ENCODE peak calls at places on chromosomes 2 and 18, in nine cellular contexts. A is psoas muscle; O is GM23338; X is thoracic aorta; D is Peyer's patch; U is brain microvascular endothelial cell; L is CD8-positive, alpha-beta memory T cell; W is prostate gland; S is heart left ventricle. T is an unnamed sample.

GRCh38 chr2:29847901-29848300 is 73.5 kb downstream of the ALK start:
- DNase-seq in U (no peak), W (no peak), X (no peak), A (no peak), D (no peak), O (no peak), L (no peak), S (no peak), T (no peak)

GRCh38 chr2:110852541-110853263 is 120.3 kb downstream of the ACOXL start:
- DNase-seq in A (no peak), X (no peak), L (peak), W (no peak), U (no peak), O (no peak), D (no peak), S (no peak), T (no peak)

GRCh38 chr2:64485961-64486360 is 32.0 kb downstream of the LGALSL start:
- DNase-seq in L (no peak), D (no peak), A (peak), U (no peak), S (no peak), O (no peak), W (peak), X (no peak), T (no peak)

GRCh38 chr2:101132202-101132601 is 19.0 kb downstream of the TBC1D8 start:
- DNase-seq in U (no peak), S (no peak), L (no peak), D (no peak), O (no peak), W (no peak), X (no peak), A (no peak), T (no peak)

GRCh38 chr2:99845291-99845690 is 297.1 kb downstream of the AFF3 start:
- DNase-seq in A (no peak), D (no peak), S (no peak), O (no peak), L (no peak), W (no peak), X (no peak), U (peak), T (no peak)

GRCh38 chr2:105795575-105795934 is 50.8 kb downstream of the NCK2 start:
- DNase-seq in W (no peak), U (no peak), A (no peak), L (no peak), O (no peak), X (no peak), S (no peak), D (no peak), T (no peak)

GRCh38 chr18:78871631-78872030 is 108.0 kb upstream of the SALL3 start:
- DNase-seq in S (no peak), D (no peak), A (no peak), O (no peak), L (no peak), U (no peak), W (no peak), X (no peak), T (no peak)

GRCh38 chr2:75476778-75477177 is 84.0 kb downstream of the EVA1A start:
- DNase-seq in X (no peak), S (no peak), D (no peak), U (peak), W (no peak), O (no peak), L (no peak), A (no peak), T (no peak)

GRCh38 chr2:144230057-144230451 is 289.9 kb downstream of the ZEB2 start:
- DNase-seq in W (no peak), S (no peak), O (no peak), U (no peak), L (no peak), A (no peak), D (no peak), X (no peak), T (no peak)

GRCh38 chr18:28468903-28469302 is 292.0 kb upstream of the CDH2 start:
- DNase-seq in L (no peak), O (no peak), D (no peak), X (no peak), A (no peak), W (no peak), U (no peak), S (no peak), T (no peak)

GRCh38 chr2:238851026-238851425 is 3.1 kb downstream of the TWIST2 start:
- DNase-seq in W (no peak), O (no peak), X (no peak), D (no peak), S (no peak), L (no peak), U (no peak), A (no peak), T (no peak)
- H3K4me3 ChIP-seq in W (no peak), O (no peak), X (no peak), D (no peak), S (no peak), L (no peak), U (no peak), A (no peak), T (peak)

GRCh38 chr18:62900132-62900883 is 185.0 kb downstream of the PHLPP1 start:
- DNase-seq in O (no peak), W (no peak), S (no peak), U (no peak), L (no peak), X (no peak), D (no peak), A (no peak), T (no peak)

GRCh38 chr18:62894681-62895390 is 179.5 kb downstream of the PHLPP1 start:
- DNase-seq in L (no peak), S (no peak), U (no peak), O (no peak), X (no peak), D (no peak), W (no peak), A (no peak), T (no peak)

GRCh38 chr18:62899534-62899933 is 184.2 kb downstream of the PHLPP1 start:
- DNase-seq in L (no peak), S (no peak), U (no peak), A (no peak), X (no peak), W (no peak), O (no peak), D (no peak), T (no peak)

GRCh38 chr18:62898359-62898758 is 183.0 kb downstream of the PHLPP1 start:
- DNase-seq in W (no peak), O (no peak), D (no peak), X (no peak), A (no peak), L (no peak), U (no peak), S (no peak), T (no peak)

DNA sequence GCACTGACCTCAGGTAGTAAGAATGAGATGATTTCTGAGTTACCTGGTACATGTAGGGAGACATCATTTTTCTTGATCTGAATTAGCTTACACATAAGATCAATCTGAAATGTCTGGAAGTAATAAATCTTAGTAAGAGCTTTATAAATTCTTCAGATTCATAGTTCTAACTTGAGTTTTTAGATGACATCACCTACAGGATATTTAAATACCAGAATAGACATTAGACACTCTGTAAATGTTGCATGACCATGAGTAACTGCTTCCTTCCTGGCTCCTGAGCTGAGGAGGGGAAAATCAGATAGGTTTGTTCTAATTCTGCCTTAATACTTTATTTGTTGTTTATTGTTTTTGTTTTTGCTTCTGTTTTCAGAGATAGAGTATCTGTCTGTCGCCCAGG is 181.8 kb downstream of the PHLPP1 start:
- DNase-seq in A (no peak), L (no peak), W (no peak), X (no peak), D (no peak), S (no peak), U (peak), O (no peak), T (no peak)
- H3K27ac ChIP-seq in A (no peak), L (no peak), W (no peak), X (no peak), D (no peak), S (no peak), U (peak), O (no peak), T (no peak)

GRCh38 chr2:219689676-219690628 is 62.5 kb downstream of the SLC4A3 start:
- DNase-seq in L (no peak), W (peak), X (no peak), S (peak), D (peak), U (peak), O (peak), A (no peak), T (peak)
- H3K4me3 ChIP-seq in L (no peak), W (no peak), X (no peak), S (no peak), D (no peak), U (no peak), O (no peak), A (no peak), T (no peak)

DNA sequence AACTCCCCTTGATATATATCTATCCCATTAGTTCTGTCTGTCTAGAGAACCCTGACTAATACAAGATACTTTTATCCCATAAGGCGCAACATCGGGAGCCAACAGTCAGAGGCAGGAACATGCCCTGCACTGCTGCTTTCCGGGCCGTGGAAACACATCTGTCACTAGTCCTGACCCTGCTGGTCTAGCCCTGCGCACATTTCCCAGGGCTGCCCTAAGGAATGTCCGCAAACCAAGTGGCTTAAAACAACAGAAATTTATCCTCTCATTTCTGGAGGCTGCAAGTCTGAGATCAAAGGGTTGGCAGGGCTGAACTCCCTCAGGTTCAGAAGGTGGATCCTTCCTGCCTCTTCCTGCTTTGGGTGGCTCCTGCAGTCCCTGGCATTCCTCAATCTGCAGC is 114.2 kb upstream of the TPO start:
- DNase-seq in O (no peak), D (no peak), U (no peak), S (no peak), W (no peak), A (no peak), L (no peak), X (no peak), T (no peak)
- H3K27ac ChIP-seq in O (no peak), D (no peak), U (no peak), S (no peak), W (no peak), A (no peak), L (no peak), X (no peak), T (no peak)

GRCh38 chr18:3454365-3455089 is 4.6 kb downstream of the TGIF1 start:
- DNase-seq in O (peak), S (peak), W (peak), U (peak), X (no peak), L (no peak), D (peak), A (no peak), T (no peak)
- H3K4me3 ChIP-seq in O (peak), S (peak), W (peak), U (peak), X (peak), L (peak), D (peak), A (peak), T (peak)

GRCh38 chr2:236813806-236814205 is 244.2 kb downstream of the ACKR3 start:
- DNase-seq in W (no peak), D (no peak), U (no peak), S (no peak), O (no peak), L (no peak), A (no peak), X (no peak), T (no peak)

GRCh38 chr2:236818281-236819045 is 248.8 kb downstream of the ACKR3 start:
- DNase-seq in O (no peak), X (no peak), D (no peak), L (no peak), S (no peak), A (no peak), U (peak), W (no peak), T (no peak)

GRCh38 chr2:236814558-236814957 is 244.9 kb downstream of the ACKR3 start:
- DNase-seq in S (no peak), U (no peak), W (peak), X (no peak), D (no peak), O (no peak), A (no peak), L (no peak), T (no peak)

GRCh38 chr2:236815746-236816145 is 246.1 kb downstream of the ACKR3 start:
- DNase-seq in W (no peak), S (no peak), X (no peak), O (no peak), U (no peak), D (no peak), A (no peak), L (no peak), T (no peak)

DNA sequence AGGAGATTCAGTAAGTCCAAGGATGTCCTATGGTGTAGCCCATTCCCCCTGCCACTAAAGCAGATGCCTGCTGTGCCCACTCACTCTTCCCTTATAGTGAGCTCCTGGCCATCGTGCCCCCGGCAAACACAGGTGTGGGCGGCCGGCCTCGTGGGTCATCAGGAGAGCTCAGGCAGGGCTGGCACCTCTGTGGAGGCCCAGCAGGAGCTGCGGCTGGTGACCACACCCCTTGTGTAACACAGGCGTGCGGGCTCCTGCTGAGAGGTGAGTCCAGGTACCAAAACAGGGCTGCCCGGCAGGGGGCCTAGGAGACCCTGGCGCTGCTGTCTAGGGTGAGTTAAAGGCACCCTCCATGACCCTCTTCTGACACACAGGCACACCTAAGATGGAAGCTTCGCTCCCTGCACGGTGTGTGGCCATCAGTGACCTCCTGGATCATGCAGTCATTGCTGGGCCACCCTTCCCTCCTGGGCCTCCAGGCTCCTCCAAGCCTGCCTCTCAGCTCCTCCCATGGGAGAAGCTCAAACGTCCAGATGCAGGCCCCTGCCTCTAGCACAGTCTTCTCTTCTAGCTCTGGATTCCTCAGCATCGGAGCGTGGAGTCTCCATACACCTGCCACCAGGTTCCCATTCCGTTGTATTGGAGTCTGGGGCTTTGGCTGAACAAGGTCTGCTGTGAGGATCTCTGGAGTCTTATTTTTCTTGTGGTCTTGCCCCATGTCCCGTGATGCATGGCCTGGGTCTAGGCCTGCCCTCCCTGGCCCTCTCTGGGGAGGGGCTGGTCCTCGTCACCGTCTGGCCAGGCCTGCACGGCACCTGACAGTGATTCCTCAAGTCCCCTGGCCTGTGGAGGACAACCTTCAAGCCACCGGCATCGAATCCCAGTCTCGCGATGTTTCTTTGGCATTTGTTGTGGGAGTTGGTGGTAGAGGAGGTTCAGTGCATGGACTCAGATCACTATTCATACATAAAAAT is 246.9 kb downstream of the ACKR3 start:
- DNase-seq in O (no peak), D (no peak), L (no peak), X (no peak), W (no peak), A (no peak), U (no peak), S (no peak), T (no peak)
- H3K27ac ChIP-seq in O (no peak), D (no peak), L (no peak), X (no peak), W (no peak), A (no peak), U (no peak), S (no peak), T (no peak)

GRCh38 chr18:12307871-12308385 is at the start of gene TUBB6:
- DNase-seq in D (peak), U (peak), W (no peak), X (no peak), L (no peak), O (peak), S (peak), A (peak), T (peak)

GRCh38 chr18:12305211-12305610 is 2.8 kb upstream of the TUBB6 start:
- DNase-seq in D (no peak), S (no peak), A (no peak), O (no peak), X (no peak), U (no peak), L (no peak), W (no peak), T (no peak)

GRCh38 chr18:12305930-12306629 is 2.0 kb upstream of the TUBB6 start:
- DNase-seq in U (no peak), D (no peak), L (no peak), S (no peak), O (peak), X (no peak), W (no peak), A (no peak), T (no peak)

GRCh38 chr18:12307251-12307736 is 747 bp upstream of the TUBB6 start:
- DNase-seq in S (peak), O (peak), D (peak), W (no peak), L (no peak), X (no peak), A (peak), U (peak), T (no peak)

GRCh38 chr18:12306752-12307151 is 1.3 kb upstream of the TUBB6 start:
- DNase-seq in S (no peak), A (no peak), U (no peak), L (no peak), O (no peak), D (no peak), X (no peak), W (no peak), T (no peak)
- H3K4me3 ChIP-seq in S (peak), A (peak), U (peak), L (no peak), O (peak), D (peak), X (peak), W (peak), T (peak)

GRCh38 chr18:37435996-37436395 is 129.6 kb downstream of the CELF4 start:
- DNase-seq in L (no peak), X (no peak), D (no peak), S (no peak), W (no peak), U (no peak), O (no peak), A (no peak), T (no peak)
- H3K27ac ChIP-seq in L (no peak), X (no peak), D (no peak), S (no peak), W (no peak), U (no peak), O (no peak), A (no peak), T (no peak)

T was measured in stomach.